ENCODE peak calls at places on chromosomes 5 and 9, in eight cellular contexts. J is IMR-90; B is type B pancreatic cell; M is GM10248; V is GM19239; O is CD8-positive, alpha-beta memory T cell; X is body of pancreas; N is stimulated activated CD8-positive, alpha-beta memory T cell treated with anti-CD3 and anti-CD28 coated beads, Interleukin-12 subunit alpha, Interleukin-12 subunit beta, amount 100 ng/mL, for 4 hours. D is an unnamed sample.

GRCh38 chr9:128818839-128819715 is 777 bp downstream of the ENDOG start:
- DNase-seq in J (no peak), B (no peak), M (peak), V (peak), O (peak), X (peak), N (peak), D (peak)

GRCh38 chr9:108816037-108816436 is 39.7 kb downstream of the ACTL7B start:
- DNase-seq in J (no peak), B (no peak), M (no peak), V (no peak), O (no peak), X (peak), N (no peak), D (no peak)

GRCh38 chr5:55421074-55421529 is 113.3 kb downstream of the MTREX start:
- DNase-seq in J (peak), B (no peak), M (peak), V (peak), O (no peak), X (no peak), N (no peak), D (no peak)

GRCh38 chr5:167378894-167379723 is 912.3 kb upstream of the WWC1 start:
- DNase-seq in J (no peak), B (no peak), M (no peak), V (no peak), O (no peak), X (peak), N (no peak), D (no peak)

GRCh38 chr9:134367796-134368490 is 41.7 kb downstream of the RXRA start:
- DNase-seq in J (no peak), B (no peak), M (no peak), V (no peak), O (no peak), X (peak), N (no peak), D (no peak)

GRCh38 chr9:133103183-133103986 is 17.7 kb downstream of the RALGDS start:
- DNase-seq in J (peak), B (no peak), M (peak), V (peak), O (peak), X (peak), N (no peak), D (peak)

GRCh38 chr5:31706186-31706585 is 67.3 kb downstream of the PDZD2 start:
- DNase-seq in J (no peak), B (no peak), M (no peak), V (no peak), O (no peak), X (no peak), N (no peak), D (no peak)

GRCh38 chr9:19498015-19498414 is 89.2 kb downstream of the ACER2 start:
- DNase-seq in J (peak), B (no peak), M (no peak), V (no peak), O (no peak), X (no peak), N (no peak), D (no peak)

GRCh38 chr5:110965773-110966581 is 105.5 kb upstream of the TSLP start:
- DNase-seq in J (no peak), B (no peak), M (no peak), V (no peak), O (no peak), X (no peak), N (no peak), D (no peak)

GRCh38 chr5:53549792-53550191 is 10.6 kb upstream of the NDUFS4 start:
- DNase-seq in J (no peak), B (no peak), M (no peak), V (no peak), O (no peak), X (no peak), N (no peak), D (no peak)

GRCh38 chr9:84229186-84229585 is 111.4 kb downstream of the SLC28A3 start:
- DNase-seq in J (no peak), B (no peak), M (no peak), V (no peak), O (no peak), X (no peak), N (no peak), D (no peak)

GRCh38 chr9:3648722-3649121 is 122.9 kb upstream of the RFX3 start:
- DNase-seq in J (no peak), B (no peak), M (no peak), V (no peak), O (no peak), X (no peak), N (no peak), D (no peak)

GRCh38 chr5:93058309-93058708 is 522.7 kb downstream of the NR2F1-AS1 start:
- DNase-seq in J (peak), B (no peak), M (no peak), V (no peak), O (no peak), X (no peak), N (no peak), D (no peak)

GRCh38 chr5:66113160-66113559 is 30.9 kb upstream of the SREK1 start:
- DNase-seq in J (peak), B (no peak), M (no peak), V (no peak), O (no peak), X (no peak), N (no peak), D (no peak)

GRCh38 chr9:132879443-132880310 is 979 bp downstream of the SPACA9 start:
- DNase-seq in J (no peak), B (no peak), M (peak), V (no peak), O (no peak), X (no peak), N (no peak), D (no peak)

GRCh38 chr5:14676320-14676719 is 11.8 kb downstream of the OTULIN start:
- DNase-seq in J (peak), B (no peak), M (no peak), V (no peak), O (no peak), X (peak), N (no peak), D (no peak)

GRCh38 chr9:33728613-33729012 is 66.7 kb upstream of the PRSS3 start:
- DNase-seq in J (no peak), B (no peak), M (no peak), V (no peak), O (no peak), X (no peak), N (no peak), D (no peak)